ENCODE peak calls at places on chromosomes 11 and 22, in five cellular contexts. X is AG10803, H is mesothelial cell of epicardium, I is foreskin keratinocyte, W is natural killer cell. D is an unnamed sample.

GRCh38 chr22:41094036-41094435 is 1.6 kb downstream of the EP300 start:
- DNase-seq in X (peak), H (no peak), I (no peak), W (no peak), D (no peak)

GRCh38 chr11:4118107-4118506 is 23.5 kb downstream of the RRM1 start:
- DNase-seq in X (peak), H (no peak), I (no peak), W (no peak), D (no peak)

GRCh38 chr11:126157326-126158030 is 54.0 kb downstream of the RPUSD4 start:
- DNase-seq in X (no peak), H (no peak), I (no peak), W (no peak), D (no peak)

GRCh38 chr11:72236083-72236697 is 7.8 kb downstream of the PHOX2A start:
- DNase-seq in X (no peak), H (peak), I (no peak), W (no peak), D (no peak)

GRCh38 chr11:76823481-76824028 is 37.2 kb upstream of the ACER3 start:
- DNase-seq in X (peak), H (no peak), I (peak), W (no peak), D (no peak)

GRCh38 chr22:39237276-39238123 is 7.3 kb downstream of the PDGFB start:
- DNase-seq in X (no peak), H (no peak), I (no peak), W (no peak), D (no peak)

GRCh38 chr11:66055021-66055420 is 2.9 kb downstream of the SF3B2 start:
- DNase-seq in X (no peak), H (no peak), I (no peak), W (no peak), D (no peak)

GRCh38 chr11:65311197-65311631 is 3.5 kb upstream of the CDC42EP2 start:
- DNase-seq in X (no peak), H (no peak), I (no peak), W (no peak), D (peak)

GRCh38 chr11:57800444-57801184 is 39.0 kb downstream of the CTNND1 start:
- DNase-seq in X (peak), H (no peak), I (peak), W (no peak), D (no peak)

GRCh38 chr22:41976070-41976901 is 7.0 kb downstream of the SEPTIN3 start:
- DNase-seq in X (no peak), H (peak), I (no peak), W (peak), D (no peak)

GRCh38 chr22:33539902-33540751 is 380.1 kb downstream of the LARGE1 start:
- DNase-seq in X (peak), H (no peak), I (no peak), W (no peak), D (no peak)

GRCh38 chr11:2439820-2440219 is 4.5 kb downstream of the TRPM5 start:
- DNase-seq in X (no peak), H (no peak), I (no peak), W (no peak), D (no peak)

GRCh38 chr11:122902951-122903350 is 20.4 kb downstream of the JHY start:
- DNase-seq in X (no peak), H (no peak), I (no peak), W (no peak), D (no peak)

GRCh38 chr22:27317961-27318360 is 483.6 kb downstream of the MN1 start:
- DNase-seq in X (peak), H (no peak), I (peak), W (no peak), D (no peak)

GRCh38 chr11:126106929-126107328 is 44.3 kb upstream of the CDON start:
- DNase-seq in X (no peak), H (no peak), I (no peak), W (no peak), D (no peak)

GRCh38 chr11:102930451-102930850 is 25.1 kb downstream of the MMP13 start:
- DNase-seq in X (no peak), H (no peak), I (no peak), W (no peak), D (no peak)

GRCh38 chr11:121595717-121596156 is 143.0 kb upstream of the SORL1-AS1 start:
- DNase-seq in X (peak), H (no peak), I (peak), W (no peak), D (no peak)

GRCh38 chr11:134510641-134511040 is 98.6 kb upstream of the B3GAT1 start:
- DNase-seq in X (no peak), H (no peak), I (no peak), W (peak), D (no peak)

GRCh38 chr11:76156971-76157427 is 49.3 kb downstream of the WNT11 start:
- DNase-seq in X (no peak), H (no peak), I (no peak), W (no peak), D (no peak)

GRCh38 chr11:71066311-71066710 is 186.1 kb downstream of the SHANK2 start:
- DNase-seq in X (no peak), H (no peak), I (no peak), W (no peak), D (no peak)

GRCh38 chr11:65633390-65634139 is 4.3 kb upstream of the SIPA1 start:
- DNase-seq in X (no peak), H (no peak), I (no peak), W (no peak), D (no peak)

GRCh38 chr11:43802509-43802908 is 78.1 kb upstream of the ALKBH3 start:
- DNase-seq in X (no peak), H (no peak), I (no peak), W (no peak), D (no peak)
- TF ChIP-seq CTCF in X (peak), H (no peak), I (peak), W (no peak), D (no peak)

DNA sequence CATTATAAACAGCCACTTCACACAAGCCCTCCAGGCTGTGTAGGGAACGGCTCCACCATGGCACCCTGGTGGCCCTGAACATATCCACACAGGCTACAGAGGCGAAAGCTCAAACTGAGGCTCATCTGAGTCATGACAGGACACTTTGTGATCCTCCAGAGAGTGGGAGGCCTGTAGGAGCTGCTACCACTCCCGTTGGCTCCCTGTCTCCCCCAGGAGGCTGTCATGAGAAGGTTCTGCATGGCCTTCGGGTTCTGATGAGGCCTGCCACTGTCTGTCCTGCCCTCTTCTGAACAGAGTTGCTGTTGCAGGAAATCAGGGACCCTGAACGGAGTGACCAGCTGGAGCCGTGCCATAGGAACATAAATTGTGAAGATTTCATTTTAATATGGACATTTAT is 23.8 kb upstream of the ALDH3B2 start:
- DNase-seq in X (no peak), H (no peak), I (no peak), W (no peak), D (no peak)
- TF ChIP-seq CTCF in X (peak), H (no peak), I (peak), W (no peak), D (no peak)

DNA sequence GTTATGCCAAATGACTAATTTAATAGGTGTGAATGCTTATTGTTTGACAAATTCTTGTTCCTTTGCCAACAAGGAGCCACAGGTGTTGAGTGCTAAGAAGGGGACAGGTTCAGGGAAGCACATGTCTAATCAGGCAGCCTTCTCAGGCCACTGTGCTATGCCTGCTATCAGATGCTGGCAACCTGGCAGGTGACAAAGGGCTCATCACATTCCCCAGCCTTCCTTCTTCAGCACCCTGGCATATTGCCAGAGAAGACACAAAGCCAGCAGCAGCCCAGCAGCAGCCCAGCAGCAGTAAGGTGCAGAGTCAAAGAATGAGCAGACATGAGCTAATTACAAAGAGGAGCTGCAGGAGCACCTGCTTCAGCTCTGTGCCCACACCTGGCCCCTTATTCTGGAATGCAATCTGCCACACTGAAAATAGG is 68.2 kb downstream of the GUCY1A2 start:
- DNase-seq in X (no peak), H (no peak), I (peak), W (no peak), D (no peak)
- TF ChIP-seq CTCF in X (no peak), H (no peak), I (no peak), W (no peak), D (no peak)

DNA sequence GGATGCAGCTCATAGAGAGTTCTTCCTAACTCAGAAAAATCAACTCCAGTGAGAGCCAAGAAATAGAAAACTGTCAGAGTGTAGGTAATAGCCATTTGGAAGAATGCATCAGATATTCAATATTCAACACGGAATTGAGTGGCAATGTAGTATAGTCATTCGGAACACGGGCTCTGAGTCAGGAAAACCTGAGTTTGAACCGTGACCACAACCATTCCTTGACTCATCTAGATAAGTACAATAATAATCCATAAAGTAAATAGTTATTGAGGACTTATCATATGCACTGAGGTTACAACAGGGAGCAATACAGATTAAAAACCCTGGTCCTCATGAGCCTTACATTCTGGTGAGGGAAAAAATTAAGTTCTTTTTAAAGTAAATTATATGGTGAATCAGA is 62.6 kb upstream of the PHF21A start:
- DNase-seq in X (no peak), H (no peak), I (peak), W (no peak), D (no peak)
- TF ChIP-seq CTCF in X (no peak), H (no peak), I (no peak), W (no peak), D (no peak)

DNA sequence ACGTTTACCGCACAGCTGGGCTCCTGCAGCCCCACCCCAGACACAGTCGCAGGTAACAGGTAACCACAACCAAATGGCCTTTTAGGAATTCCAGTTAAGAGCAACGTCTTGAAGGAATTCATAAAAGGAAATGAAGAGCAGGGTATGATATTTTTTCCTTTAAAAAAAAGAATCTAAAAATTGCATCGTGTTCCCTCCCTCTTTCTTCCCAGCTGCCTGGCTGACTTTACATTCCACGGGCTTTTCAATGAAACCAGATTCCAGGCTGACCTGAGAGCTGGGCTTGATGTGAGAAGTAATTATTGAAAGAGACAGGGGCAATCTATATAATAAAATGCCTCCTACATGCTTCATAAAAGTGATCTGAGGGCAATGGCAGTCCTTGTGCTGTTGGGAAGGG is 57.3 kb upstream of the EIF3D start:
- DNase-seq in X (no peak), H (no peak), I (peak), W (no peak), D (no peak)
- TF ChIP-seq CTCF in X (no peak), H (no peak), I (no peak), W (no peak), D (no peak)

GRCh38 chr11:821513-822371 is 3.0 kb downstream of the PNPLA2 start:
- DNase-seq in X (no peak), H (no peak), I (no peak), W (no peak), D (no peak)

GRCh38 chr11:819943-820649 is 1.4 kb downstream of the PNPLA2 start:
- DNase-seq in X (peak), H (peak), I (no peak), W (peak), D (peak)

GRCh38 chr11:818396-819128 is at the start of gene PNPLA2:
- DNase-seq in X (peak), H (no peak), I (no peak), W (no peak), D (no peak)

GRCh38 chr11:820655-821512 is 2.2 kb downstream of the PNPLA2 start:
- DNase-seq in X (peak), H (no peak), I (no peak), W (no peak), D (no peak)

GRCh38 chr11:819129-819931 is 616 bp downstream of the PNPLA2 start:
- DNase-seq in X (peak), H (peak), I (no peak), W (peak), D (peak)
- TF ChIP-seq CTCF in X (no peak), H (peak), I (no peak), W (peak), D (no peak)

DNA sequence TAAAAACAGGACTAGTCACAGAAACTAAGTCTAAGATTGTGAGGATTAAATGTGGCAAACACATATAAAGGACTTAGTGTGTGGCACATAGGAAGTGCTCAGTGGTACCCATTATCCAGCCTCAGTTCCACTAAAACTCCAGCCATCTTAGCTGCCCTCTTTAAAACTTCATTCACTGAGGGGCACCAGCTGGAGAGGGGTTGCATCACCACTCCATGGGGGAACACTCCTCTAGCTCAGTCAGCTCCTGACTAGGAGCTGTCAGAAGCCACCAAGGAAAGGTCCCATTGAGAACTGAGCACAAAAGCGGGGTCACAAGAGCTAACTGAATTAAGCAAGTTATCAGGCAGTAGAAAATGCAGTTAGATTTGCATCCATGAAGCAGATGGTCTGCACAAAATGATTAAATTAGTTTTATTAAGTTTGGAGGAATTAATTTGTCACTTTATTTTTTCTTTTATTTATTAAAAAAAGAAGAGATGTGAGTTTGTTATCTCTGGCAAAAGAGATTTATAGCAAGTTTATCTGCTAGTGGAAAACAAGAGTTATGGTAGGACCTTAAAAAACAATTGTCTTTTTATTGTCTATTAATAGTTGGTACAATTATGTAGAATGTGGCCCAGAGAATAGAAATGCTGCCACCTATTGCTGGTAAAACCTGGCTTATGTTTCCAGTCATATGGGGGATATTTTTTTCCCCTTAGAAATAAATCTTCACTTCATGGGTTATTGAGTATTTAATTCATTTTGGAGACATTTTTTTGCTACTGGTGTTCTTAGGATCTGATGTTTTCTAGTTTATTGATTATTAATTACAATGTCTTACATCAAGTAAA is 95.7 kb downstream of the NAV2 start:
- DNase-seq in X (no peak), H (no peak), I (no peak), W (no peak), D (no peak)
- TF ChIP-seq CTCF in X (peak), H (no peak), I (peak), W (no peak), D (no peak)

DNA sequence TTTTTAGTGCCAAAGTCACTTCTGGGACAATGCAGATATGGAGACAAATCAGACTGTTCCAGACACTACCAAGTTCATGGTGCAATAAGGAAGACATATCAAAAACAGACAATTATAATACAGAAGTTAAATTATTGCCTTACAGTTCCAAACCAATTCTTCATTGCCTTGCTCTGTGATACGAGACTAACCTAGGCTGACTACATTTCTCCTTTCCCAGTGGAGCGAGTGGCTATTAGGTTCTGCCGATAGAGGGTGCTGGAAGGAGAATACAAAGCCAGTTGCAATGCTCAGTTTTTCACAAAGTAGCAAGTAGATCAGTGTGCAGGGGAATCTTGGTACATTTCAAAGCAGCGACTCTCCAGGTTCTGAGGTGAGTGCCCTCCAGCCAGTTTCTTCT is 67.8 kb downstream of the FAM168A start:
- DNase-seq in X (no peak), H (no peak), I (no peak), W (no peak), D (no peak)
- TF ChIP-seq CTCF in X (peak), H (no peak), I (peak), W (no peak), D (no peak)

DNA sequence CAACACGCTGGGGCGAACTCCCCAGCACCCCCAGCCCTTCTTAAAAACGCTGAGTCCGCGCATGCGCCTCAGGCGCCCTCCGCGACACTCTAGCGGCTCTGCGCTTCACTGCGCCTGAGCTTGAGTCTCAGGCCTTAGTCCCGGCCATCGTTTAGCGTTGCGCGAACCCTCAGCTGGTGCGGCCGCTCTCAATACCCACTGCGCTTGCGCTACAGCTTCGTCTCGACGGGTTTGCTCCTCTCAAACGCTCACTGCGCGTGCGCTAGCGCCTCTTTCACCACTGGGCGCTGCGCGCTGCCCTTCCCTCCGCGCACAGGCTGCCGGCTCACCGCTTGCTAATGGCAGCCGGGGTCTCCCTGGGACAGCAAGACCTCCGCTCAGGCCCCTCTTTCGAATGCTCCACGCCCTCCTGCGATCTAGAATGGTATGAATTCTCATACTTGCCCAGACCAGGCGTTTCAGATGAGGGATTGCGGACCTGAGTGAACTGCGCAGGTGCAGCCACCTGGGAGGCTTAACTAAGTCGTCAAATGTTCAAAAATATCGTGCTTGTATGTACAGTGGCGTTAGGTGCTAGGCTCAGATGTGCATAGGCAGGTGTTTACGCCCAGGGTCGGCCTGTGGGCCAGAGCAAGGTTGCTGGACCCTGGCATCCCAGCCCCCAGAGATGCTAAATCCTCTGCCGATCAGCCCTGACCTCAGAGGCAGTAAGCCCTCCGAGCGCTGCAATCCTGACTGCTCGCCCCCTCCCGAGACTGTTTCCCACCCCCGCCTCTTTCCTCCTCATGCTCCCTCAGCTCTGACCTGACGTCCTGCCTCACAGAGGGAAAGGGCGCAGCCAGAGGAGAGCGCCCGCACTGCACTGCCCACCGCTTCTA is at the start of gene SLC2A11:
- DNase-seq in X (peak), H (peak), I (peak), W (peak), D (peak)
- TF ChIP-seq CTCF in X (peak), H (no peak), I (peak), W (no peak), D (no peak)

D was measured in omental fat pad.